ENCODE peak calls at places on chromosome X, in ten cellular contexts. M is astrocyte, G is tibial artery, E is spleen, T is pancreas, I is heart left ventricle, O is AG10803, A is fibroblast of mammary gland, K is astrocyte of the spinal cord, N is ovary. C is an unnamed sample.

GRCh38 chrX:50107470-50107869 is 93.3 kb downstream of the AKAP4 start:
- DNase-seq in K (no peak), T (no peak), E (no peak), A (peak; percentile 23), N (no peak), M (no peak), G (no peak), I (no peak), O (peak; percentile 82), C (peak; percentile 1)

GRCh38 chrX:17474892-17475291 is 99.9 kb downstream of the NHS start:
- DNase-seq in O (peak; percentile 67), M (peak; percentile 76), T (no peak), N (no peak), I (no peak), E (no peak), K (peak; percentile 46), G (no peak), A (peak; percentile 80), C (no peak)

GRCh38 chrX:153688900-153689590 is 1.3 kb downstream of the SLC6A8 start:
- DNase-seq in I (peak; percentile 66), G (peak; percentile 89), A (no peak), K (peak; percentile 27), T (peak; percentile 45), N (no peak), M (no peak), O (peak; percentile 40), E (no peak), C (peak; percentile 8)

GRCh38 chrX:15334561-15334960 is 762 bp downstream of the PIGA start:
- DNase-seq in T (peak; percentile 24), K (peak; percentile 19), O (peak; percentile 29), M (peak; percentile 19), I (no peak), G (no peak), N (no peak), E (no peak), A (peak; percentile 35), C (peak; percentile 27)

GRCh38 chrX:134544189-134544588 is 84.2 kb downstream of the HPRT1 start:
- DNase-seq in N (no peak), G (no peak), O (peak; percentile 50), I (no peak), E (no peak), K (no peak), A (peak; percentile 71), M (no peak), T (no peak), C (no peak)

GRCh38 chrX:129634541-129634940 is 20.2 kb downstream of the APLN start:
- DNase-seq in A (no peak), G (no peak), E (no peak), T (no peak), N (no peak), K (no peak), O (no peak), M (no peak), I (no peak), C (no peak)

GRCh38 chrX:129522184-129523059 is 868 bp downstream of the SMARCA1 start:
- DNase-seq in N (peak; percentile 70), K (peak; percentile 54), E (no peak), G (peak; percentile 73), A (peak; percentile 61), I (peak; percentile 61), O (peak; percentile 50), M (peak; percentile 48), T (peak; percentile 46), C (peak; percentile 80)

GRCh38 chrX:40154853-40155616 is 57.3 kb upstream of the BCOR start:
- DNase-seq in K (no peak), N (peak; percentile 87), M (no peak), T (peak; percentile 64), O (no peak), A (peak; percentile 52), G (peak; percentile 87), E (peak; percentile 87), I (peak; percentile 89), C (peak; percentile 81)

GRCh38 chrX:129653181-129653984 is 1.4 kb downstream of the APLN start:
- DNase-seq in M (no peak), O (no peak), K (no peak), A (no peak), I (no peak), T (no peak), E (no peak), N (no peak), G (peak; percentile 72), C (no peak)

GRCh38 chrX:6169407-6169806 is 59.3 kb downstream of the NLGN4X start:
- DNase-seq in I (no peak), E (no peak), K (peak; percentile 9), G (no peak), A (no peak), O (no peak), T (no peak), N (no peak), M (no peak), C (no peak)

GRCh38 chrX:70478521-70478920 is 33.9 kb downstream of the DLG3 start:
- DNase-seq in A (peak; percentile 63), I (no peak), G (no peak), O (no peak), N (no peak), M (no peak), E (no peak), K (no peak), T (no peak), C (peak; percentile 51)

GRCh38 chrX:63686878-63687714 is 97.9 kb downstream of the ARHGEF9 start:
- DNase-seq in G (no peak), I (no peak), N (no peak), M (peak; percentile 18), T (peak; percentile 21), E (no peak), A (peak; percentile 77), O (peak; percentile 64), K (peak; percentile 48), C (peak; percentile 38)

GRCh38 chrX:57929373-57929772 is 19.1 kb upstream of the ZXDA start:
- DNase-seq in I (no peak), M (no peak), K (no peak), N (no peak), E (no peak), G (no peak), O (peak; percentile 36), T (no peak), A (peak; percentile 25), C (no peak)

GRCh38 chrX:17669891-17670290 is 67.4 kb upstream of the SCML1 start:
- DNase-seq in T (no peak), K (no peak), A (no peak), E (no peak), G (no peak), M (no peak), N (no peak), I (no peak), O (no peak), C (no peak)

DNA sequence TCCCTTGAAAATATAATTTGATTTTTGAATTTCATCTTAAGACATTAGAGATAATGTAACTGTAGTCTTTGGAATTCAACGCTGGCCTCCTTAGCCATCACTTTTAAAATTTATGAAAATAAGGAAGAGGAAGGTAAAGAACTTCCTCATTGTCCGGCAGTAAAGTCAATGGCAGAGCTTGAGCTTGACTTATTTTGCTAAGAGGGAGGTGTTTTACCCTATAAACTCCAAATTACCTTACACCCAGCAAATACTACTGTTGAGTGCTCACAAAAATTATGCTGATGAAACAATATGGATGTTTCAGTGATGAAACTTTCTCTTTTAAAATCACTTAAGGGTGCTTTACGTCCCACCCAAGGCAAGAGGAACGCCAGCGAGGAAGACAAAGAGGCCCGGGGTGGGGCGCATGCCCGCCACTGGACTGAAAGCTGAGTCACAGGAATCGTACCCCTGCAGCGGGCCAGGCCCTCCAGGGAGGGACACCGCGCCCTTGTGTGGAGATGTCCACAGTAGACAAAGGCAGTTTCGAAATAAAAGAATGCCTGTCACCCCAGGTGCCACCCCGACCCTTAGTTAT is 603 bp upstream of the TMSB4X start:
- DNase-seq in M (peak; percentile 57), I (peak; percentile 79), T (peak; percentile 35), K (peak; percentile 76), E (peak; percentile 90), G (peak; percentile 83), N (peak; percentile 68), O (peak; percentile 72), A (peak; percentile 69), C (peak; percentile 75)
- H3K4me3 ChIP-seq in M (peak overlapping the region; percentile 90), I (peak overlapping the region; percentile 86), T (peak overlapping the region; percentile 53), K (peak overlapping the region; percentile 91), E (peak overlapping the region; percentile 69), G (peak overlapping the region; percentile 86), N (peak overlapping the region; percentile 54), O (peak overlapping the region; percentile 86), A (peak overlapping the region; percentile 71), C (peak overlapping the region; percentile 90)

GRCh38 chrX:42530027-42530426 is 247.9 kb downstream of the PPP1R2C start:
- DNase-seq in K (peak; percentile 70), A (peak; percentile 60), M (peak; percentile 88), G (no peak), I (no peak), O (peak; percentile 79), E (no peak), T (no peak), N (no peak), C (peak; percentile 38)
- TF ChIP-seq CTCF in K (peak; percentile 24), A (peak; percentile 19), M (peak; percentile 30), G (no peak), I (no peak), O (peak; percentile 54), E (no peak), T (no peak), N (no peak), C (no peak)

GRCh38 chrX:1468250-1468772 is 15.6 kb upstream of the ASMTL start:
- DNase-seq in E (peak; percentile 90), M (peak; percentile 35), I (no peak), N (no peak), G (peak; percentile 61), T (no peak), A (peak; percentile 27), O (peak; percentile 68), K (peak; percentile 43), C (no peak)
- H3K4me3 ChIP-seq in E (no peak overlapping the region), M (no peak overlapping the region), I (no peak overlapping the region), N (no peak overlapping the region), G (no peak overlapping the region), T (no peak overlapping the region), A (no peak overlapping the region), O (no peak overlapping the region), K (no peak overlapping the region), C (no peak overlapping the region)

GRCh38 chrX:19907794-19908193 is 20.4 kb upstream of the SH3KBP1 start:
- DNase-seq in O (no peak), G (no peak), T (no peak), I (no peak), E (no peak), A (no peak), M (no peak), K (no peak), N (no peak), C (no peak)
- TF ChIP-seq CTCF in O (peak; percentile 14), G (no peak), T (no peak), I (no peak), E (no peak), A (peak; percentile 1), M (no peak), K (no peak), N (no peak), C (no peak)

DNA sequence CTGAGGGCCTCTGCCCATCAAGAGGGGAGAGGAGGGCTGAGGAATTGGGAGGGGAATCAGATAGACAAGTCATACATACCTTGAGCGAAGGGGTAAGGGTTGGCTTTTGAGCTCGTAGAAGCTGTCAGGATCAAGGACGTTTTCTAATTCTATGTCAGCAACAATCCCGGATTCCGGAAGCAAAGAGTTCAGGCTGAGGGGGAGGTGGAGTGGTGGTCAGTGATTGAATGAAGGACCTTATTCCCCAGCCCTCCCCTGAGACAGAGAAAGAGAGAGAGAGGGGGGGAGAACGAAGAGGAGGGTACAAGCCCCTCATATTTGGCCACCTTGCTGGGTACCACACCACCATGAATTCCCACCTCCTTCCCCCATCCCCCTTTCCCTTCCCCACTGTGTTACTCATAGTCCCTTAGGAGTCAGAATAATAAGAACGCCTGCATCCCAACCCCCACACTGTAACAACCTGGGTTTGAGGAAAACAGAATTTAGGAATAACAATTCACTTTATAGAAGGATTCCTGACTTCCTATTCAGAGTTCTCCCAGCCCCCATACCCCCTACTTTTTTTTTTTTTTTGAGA is 2.7 kb downstream of the TFE3 start:
- DNase-seq in G (no peak), E (no peak), N (peak; percentile 42), M (no peak), K (peak; percentile 4), O (peak; percentile 28), I (no peak), A (peak; percentile 61), T (no peak), C (no peak)
- H3K4me3 ChIP-seq in G (peak overlapping the region; percentile 88), E (peak overlapping the region; percentile 9), N (peak overlapping the region; percentile 61), M (peak overlapping the region; percentile 77), K (peak overlapping the region; percentile 68), O (peak overlapping the region; percentile 82), I (peak overlapping the region; percentile 92), A (peak overlapping the region; percentile 77), T (no peak overlapping the region), C (peak overlapping the region; percentile 79)

C was measured in fibroblast of villous mesenchyme.